ENCODE peak calls at places on chromosomes 11 and 22, in ten cellular contexts. O is lung; S is stimulated activated CD8-positive, alpha-beta memory T cell treated with anti-CD3 and anti-CD28 coated beads, Interleukin-15, amount 100 ng/mL, for 1 hour; X is T-helper 1 cell; V is head of caudate nucleus; C is astrocyte; U is LoVo; K is stimulated activated CD4-positive, alpha-beta T cell treated with anti-CD3 and anti-CD28 coated beads, Interleukin-4, amount 100 ng/mL, for 24 hours; A is breast epithelium; Q is glutamatergic neuron. L is an unnamed sample.

GRCh38 chr11:61897387-61898246 is 6.3 kb upstream of the FADS3 start:
- DNase-seq in O (peak; percentile 78), S (peak; percentile 66), X (peak; percentile 42), V (peak; percentile 85), C (peak; percentile 12), U (peak; percentile 43), K (peak; percentile 84), A (peak; percentile 56), Q (peak; percentile 92), L (peak; percentile 91)

GRCh38 chr11:67033661-67034166 is 10.8 kb downstream of the SYT12 start:
- DNase-seq in O (no peak), S (no peak), X (no peak), V (peak; percentile 64), C (peak; percentile 98), U (no peak), K (no peak), A (peak; percentile 85), Q (no peak), L (no peak)

GRCh38 chr11:29025001-29025400 is 916.8 kb downstream of the METTL15 start:
- DNase-seq in O (no peak), S (no peak), X (no peak), V (no peak), C (peak; percentile 20), U (no peak), K (no peak), A (no peak), Q (no peak), L (no peak)

GRCh38 chr22:37425800-37426531 is 1.3 kb downstream of the ELFN2 start:
- DNase-seq in O (no peak), S (no peak), X (no peak), V (no peak), C (peak; percentile 73), U (no peak), K (no peak), A (no peak), Q (peak; percentile 67), L (no peak)

GRCh38 chr11:9774591-9775392 is 110.9 kb downstream of the SWAP70 start:
- DNase-seq in O (no peak), S (no peak), X (no peak), V (no peak), C (peak; percentile 92), U (no peak), K (no peak), A (no peak), Q (no peak), L (no peak)

GRCh38 chr22:17575681-17576080 is 12.4 kb downstream of the SLC25A18 start:
- DNase-seq in O (no peak), S (no peak), X (no peak), V (peak; percentile 72), C (no peak), U (no peak), K (no peak), A (no peak), Q (no peak), L (no peak)

GRCh38 chr11:65391007-65391406 is 4.6 kb downstream of the FRMD8 start:
- DNase-seq in O (no peak), S (no peak), X (no peak), V (no peak), C (peak; percentile 13), U (no peak), K (no peak), A (no peak), Q (no peak), L (no peak)

GRCh38 chr22:29105468-29105867 is 32.6 kb downstream of the KREMEN1 start:
- DNase-seq in O (no peak), S (no peak), X (no peak), V (no peak), C (no peak), U (no peak), K (no peak), A (no peak), Q (no peak), L (no peak)

GRCh38 chr11:20668844-20669832 is at the start of gene NELL1:
- DNase-seq in O (no peak), S (no peak), X (no peak), V (no peak), C (no peak), U (no peak), K (no peak), A (no peak), Q (peak; percentile 59), L (no peak)

GRCh38 chr11:60214386-60214785 is 28.6 kb downstream of the MS4A4E start:
- DNase-seq in O (no peak), S (no peak), X (no peak), V (no peak), C (no peak), U (no peak), K (no peak), A (no peak), Q (no peak), L (no peak)

GRCh38 chr11:69662021-69662698 is 13.0 kb downstream of the LTO1 start:
- DNase-seq in O (no peak), S (no peak), X (no peak), V (no peak), C (no peak), U (no peak), K (no peak), A (no peak), Q (no peak), L (no peak)

GRCh38 chr11:3835100-3835485 is 5.7 kb downstream of the RHOG start:
- DNase-seq in O (no peak), S (no peak), X (no peak), V (no peak), C (no peak), U (no peak), K (no peak), A (no peak), Q (no peak), L (no peak)

GRCh38 chr11:123640029-123640428 is 14.4 kb downstream of the SCN3B start:
- DNase-seq in O (no peak), S (no peak), X (no peak), V (no peak), C (no peak), U (no peak), K (no peak), A (no peak), Q (no peak), L (no peak)

GRCh38 chr22:17430298-17430900 is 61.1 kb downstream of the CECR2 start:
- DNase-seq in O (no peak), S (no peak), X (no peak), V (peak; percentile 27), C (peak; percentile 26), U (no peak), K (no peak), A (no peak), Q (peak; percentile 27), L (no peak)

GRCh38 chr11:12640355-12640754 is 33.9 kb upstream of the TEAD1 start:
- DNase-seq in O (no peak), S (no peak), X (no peak), V (no peak), C (no peak), U (no peak), K (no peak), A (no peak), Q (no peak), L (no peak)

GRCh38 chr11:2166091-2166851 is 5.3 kb upstream of the INS start:
- DNase-seq in O (no peak), S (peak; percentile 18), X (no peak), V (no peak), C (no peak), U (no peak), K (peak; percentile 45), A (no peak), Q (peak; percentile 81), L (peak; percentile 64)

GRCh38 chr11:119904636-119905035 is 175.6 kb upstream of the NECTIN1 start:
- DNase-seq in O (no peak), S (no peak), X (no peak), V (no peak), C (no peak), U (no peak), K (no peak), A (no peak), Q (no peak), L (no peak)

GRCh38 chr11:47858169-47858543 is 10.0 kb upstream of the NUP160 start:
- DNase-seq in O (no peak), S (no peak), X (no peak), V (no peak), C (peak; percentile 75), U (no peak), K (no peak), A (no peak), Q (no peak), L (no peak)

GRCh38 chr11:6734616-6735015 is 37.2 kb downstream of the OR2AG2 start:
- DNase-seq in O (no peak), S (no peak), X (no peak), V (no peak), C (no peak), U (no peak), K (peak; percentile 39), A (no peak), Q (no peak), L (no peak)

GRCh38 chr11:96278039-96278897 is 64.7 kb downstream of the MAML2 start:
- DNase-seq in O (no peak), S (no peak), X (no peak), V (no peak), C (peak; percentile 76), U (peak; percentile 40), K (no peak), A (no peak), Q (no peak), L (no peak)

GRCh38 chr22:23353696-23354095 is 173.4 kb downstream of the BCR start:
- DNase-seq in O (no peak), S (no peak), X (no peak), V (no peak), C (no peak), U (no peak), K (no peak), A (no peak), Q (no peak), L (no peak)

L was measured in Calu3.